ENCODE peak calls at places on chromosome 3, in six cellular contexts. E is H9, N is mammary epithelial cell, J is neural progenitor cell, C is IMR-90, G is PC-3. B is an unnamed sample.
A peak's percentile ranks its signal among the peaks of the same experiment; 100 is the strongest.

GRCh38 chr3:29267231-29267630 is 13.6 kb upstream of the RBMS3 start:
- DNase-seq in E (no peak), N (no peak), J (no peak), C (no peak), G (no peak), B (no peak)

GRCh38 chr3:197801801-197802504 is 10.9 kb downstream of the LRCH3 start:
- DNase-seq in E (no peak), N (peak; percentile 60), J (no peak), C (peak; percentile 51), G (peak; percentile 59), B (no peak)

GRCh38 chr3:151402349-151402748 is 17.8 kb upstream of the P2RY12 start:
- DNase-seq in E (no peak), N (no peak), J (no peak), C (no peak), G (no peak), B (no peak)

GRCh38 chr3:48915296-48915695 is 3.3 kb upstream of the ARIH2 start:
- DNase-seq in E (no peak), N (no peak), J (no peak), C (peak; percentile 68), G (no peak), B (no peak)

GRCh38 chr3:127034195-127034989 is 51.5 kb downstream of the PLXNA1 start:
- DNase-seq in E (no peak), N (no peak), J (no peak), C (no peak), G (no peak), B (no peak)

GRCh38 chr3:147412491-147412916 is 3.3 kb downstream of the ZIC1 start:
- DNase-seq in E (peak; percentile 79), N (no peak), J (peak; percentile 73), C (no peak), G (no peak), B (no peak)

GRCh38 chr3:104566054-104566453 is 800.7 kb upstream of the ALCAM start:
- DNase-seq in E (no peak), N (no peak), J (no peak), C (no peak), G (no peak), B (no peak)

GRCh38 chr3:63727248-63727647 is 74.8 kb downstream of the SNTN start:
- DNase-seq in E (no peak), N (no peak), J (no peak), C (peak; percentile 2), G (no peak), B (no peak)

GRCh38 chr3:117695871-117696270 is 986.3 kb downstream of the TUSC7 start:
- DNase-seq in E (no peak), N (no peak), J (no peak), C (no peak), G (no peak), B (no peak)

GRCh38 chr3:64295594-64295993 is 70.3 kb upstream of the PRICKLE2 start:
- DNase-seq in E (no peak), N (peak; percentile 80), J (no peak), C (peak; percentile 94), G (peak; percentile 67), B (no peak)

GRCh38 chr3:38118421-38119247 is 18.3 kb downstream of the ACAA1 start:
- DNase-seq in E (no peak), N (no peak), J (no peak), C (no peak), G (no peak), B (no peak)

GRCh38 chr3:130915567-130916292 is 21.8 kb downstream of the ATP2C1 start:
- DNase-seq in E (no peak), N (peak; percentile 29), J (no peak), C (no peak), G (peak; percentile 64), B (no peak)

GRCh38 chr3:153338487-153338886 is 176.5 kb downstream of the RAP2B start:
- DNase-seq in E (no peak), N (no peak), J (no peak), C (peak; percentile 59), G (no peak), B (no peak)

GRCh38 chr3:133722935-133723334 is 23.3 kb upstream of the TF start:
- DNase-seq in E (no peak), N (no peak), J (no peak), C (no peak), G (no peak), B (no peak)

GRCh38 chr3:159620873-159621272 is 367.8 kb upstream of the IL12A start:
- DNase-seq in E (no peak), N (peak; percentile 84), J (no peak), C (peak; percentile 88), G (peak; percentile 93), B (peak; percentile 69)

GRCh38 chr3:142366434-142366833 is 81.4 kb downstream of the XRN1 start:
- DNase-seq in E (no peak), N (no peak), J (no peak), C (no peak), G (peak; percentile 45), B (no peak)

GRCh38 chr3:122318620-122319019 is 6.4 kb upstream of the CSTA start:
- DNase-seq in E (no peak), N (peak; percentile 84), J (no peak), C (no peak), G (peak; percentile 92), B (no peak)

GRCh38 chr3:39383190-39383912 is at the start of gene SLC25A38:
- DNase-seq in E (peak; percentile 88), N (peak; percentile 83), J (peak; percentile 93), C (peak; percentile 85), G (peak; percentile 84), B (no peak)

GRCh38 chr3:132135628-132136333 is 101.0 kb upstream of the CPNE4 start:
- DNase-seq in E (peak; percentile 38), N (peak; percentile 98), J (peak; percentile 20), C (peak; percentile 99), G (peak; percentile 93), B (peak; percentile 77)

GRCh38 chr3:103218793-103219192 is 784.0 kb downstream of the ZPLD1 start:
- DNase-seq in E (no peak), N (no peak), J (no peak), C (no peak), G (no peak), B (no peak)

GRCh38 chr3:50616003-50616769 is 765 bp upstream of the MAPKAPK3 start:
- DNase-seq in E (peak; percentile 91), N (peak; percentile 70), J (peak; percentile 94), C (peak; percentile 79), G (peak; percentile 91), B (no peak)

GRCh38 chr3:134708671-134709070 is 57.8 kb upstream of the KY start:
- DNase-seq in E (no peak), N (no peak), J (no peak), C (peak; percentile 67), G (peak; percentile 22), B (no peak)

GRCh38 chr3:189269356-189269755 is 97.6 kb downstream of the TPRG1 start:
- DNase-seq in E (no peak), N (peak; percentile 41), J (no peak), C (no peak), G (peak; percentile 41), B (no peak)

GRCh38 chr3:4196748-4197147 is 106.4 kb upstream of the SETMAR start:
- DNase-seq in E (no peak), N (no peak), J (no peak), C (no peak), G (no peak), B (no peak)

GRCh38 chr3:47658444-47658843 is 79.8 kb upstream of the CSPG5 start:
- DNase-seq in E (no peak), N (no peak), J (no peak), C (no peak), G (no peak), B (no peak)

GRCh38 chr3:66302288-66302687 is 81.5 kb downstream of the SLC25A26 start:
- DNase-seq in E (no peak), N (no peak), J (no peak), C (no peak), G (no peak), B (no peak)

GRCh38 chr3:129490273-129490675 is 38.2 kb upstream of the RHO start:
- DNase-seq in E (peak; percentile 90), N (peak; percentile 79), J (peak; percentile 83), C (peak; percentile 97), G (peak; percentile 75), B (peak; percentile 54)

DNA sequence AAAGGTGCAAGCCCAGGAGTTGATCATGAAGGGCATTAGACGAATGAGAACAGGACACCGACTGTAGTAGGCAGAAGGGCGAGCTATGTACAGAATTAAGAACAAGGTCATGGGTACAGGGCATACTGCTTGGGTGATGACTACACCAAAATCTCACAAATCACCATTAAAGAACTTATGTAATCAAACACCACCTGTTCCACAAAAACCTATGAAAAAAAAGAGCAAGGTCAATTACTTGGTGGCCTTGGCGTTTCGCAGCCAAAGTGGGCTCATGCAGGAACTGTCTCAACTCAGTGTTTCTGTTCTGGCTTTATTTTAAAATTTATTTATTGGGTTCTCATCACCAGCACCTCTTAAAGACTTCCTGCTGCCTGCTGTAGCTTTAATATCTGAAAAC is 2.1 kb downstream of the KAT2B start:
- DNase-seq in E (no peak), N (no peak), J (no peak), C (no peak), G (no peak), B (no peak)
- H3K9ac ChIP-seq in E (no peak overlapping the region), N (no peak overlapping the region), J (no peak overlapping the region), C (no peak overlapping the region), G (no peak overlapping the region), B (no peak overlapping the region)

GRCh38 chr3:115549111-115549510 is 74.2 kb upstream of the GAP43 start:
- DNase-seq in E (no peak), N (no peak), J (no peak), C (peak; percentile 3), G (no peak), B (no peak)

GRCh38 chr3:115548611-115549010 is 74.7 kb upstream of the GAP43 start:
- DNase-seq in E (no peak), N (no peak), J (no peak), C (no peak), G (no peak), B (no peak)

GRCh38 chr3:115552007-115552406 is 71.3 kb upstream of the GAP43 start:
- DNase-seq in E (no peak), N (no peak), J (no peak), C (no peak), G (no peak), B (no peak)

GRCh38 chr3:115551091-115551490 is 72.2 kb upstream of the GAP43 start:
- DNase-seq in E (no peak), N (no peak), J (no peak), C (no peak), G (no peak), B (no peak)

DNA sequence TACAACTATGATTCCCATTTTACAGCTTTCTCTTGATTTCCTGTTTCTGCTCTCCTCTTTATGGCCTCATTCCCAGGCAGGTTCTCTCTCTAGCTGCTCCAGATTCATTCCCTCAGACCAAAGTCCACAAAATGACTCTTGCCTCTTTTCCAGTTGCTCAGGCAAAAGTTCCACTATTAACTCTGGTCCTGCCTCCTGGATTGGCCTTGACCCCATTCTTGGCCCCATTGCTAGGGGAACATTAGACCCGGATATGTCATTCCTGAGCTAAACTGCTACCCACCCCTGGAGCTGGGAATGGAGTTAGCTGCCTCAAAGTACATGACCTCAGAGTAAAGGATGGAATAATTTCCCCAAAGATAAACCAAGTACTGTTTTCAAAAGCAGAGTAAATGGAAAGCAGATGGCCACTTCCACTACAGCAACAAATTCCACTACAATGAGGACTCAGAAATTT is 73.0 kb upstream of the GAP43 start:
- DNase-seq in E (no peak), N (no peak), J (no peak), C (no peak), G (no peak), B (no peak)
- H3K4me2 ChIP-seq in E (no peak overlapping the region), N (no peak overlapping the region), J (no peak overlapping the region), C (no peak overlapping the region), G (no peak overlapping the region), B (no peak overlapping the region)

GRCh38 chr3:125632597-125632996 is 37.3 kb upstream of the OSBPL11 start:
- DNase-seq in E (no peak), N (no peak), J (no peak), C (no peak), G (no peak), B (no peak)
- H3K9ac ChIP-seq in E (no peak overlapping the region), N (no peak overlapping the region), J (no peak overlapping the region), C (no peak overlapping the region), G (no peak overlapping the region), B (no peak overlapping the region)

GRCh38 chr3:13700889-13701288 is 152.0 kb downstream of the FBLN2 start:
- DNase-seq in E (no peak), N (no peak), J (no peak), C (no peak), G (no peak), B (no peak)
- H3K4me2 ChIP-seq in E (no peak overlapping the region), N (no peak overlapping the region), J (no peak overlapping the region), C (no peak overlapping the region), G (no peak overlapping the region), B (no peak overlapping the region)